ENCODE peak calls at places on chromosomes 4 and X, in eight cellular contexts. C is left kidney; U is AG08396; T is hepatocyte; V is activated CD4-positive, alpha-beta T cell treated with anti-CD3 and anti-CD28 coated beads for 24 hours; D is stimulated activated CD4-positive, alpha-beta T cell treated with anti-CD3 and anti-CD28 coated beads, Interleukin-2, amount 100 ng/mL, for 48 hours; H is retina; F is heart right ventricle. G is an unnamed sample.

GRCh38 chrX:15468036-15468435 is 25.1 kb downstream of the PIR start:
- DNase-seq in F (no peak), T (peak), U (peak), D (no peak), C (peak), H (peak), V (no peak), G (no peak)

GRCh38 chr4:76310683-76311082 is 4.2 kb downstream of the STBD1 start:
- DNase-seq in C (no peak), U (no peak), D (no peak), V (no peak), H (no peak), F (no peak), T (no peak), G (no peak)

GRCh38 chr4:101667348-101667747 is 123.2 kb upstream of the BANK1 start:
- DNase-seq in F (no peak), V (no peak), T (no peak), C (peak), U (peak), D (no peak), H (no peak), G (no peak)

GRCh38 chr4:141580523-141580922 is 55.9 kb upstream of the IL15 start:
- DNase-seq in H (no peak), T (no peak), F (no peak), D (no peak), U (no peak), C (no peak), V (no peak), G (no peak)

GRCh38 chrX:119007189-119007770 is 32.9 kb downstream of the LONRF3 start:
- DNase-seq in H (no peak), U (no peak), V (no peak), C (no peak), F (no peak), D (no peak), T (no peak), G (no peak)

GRCh38 chr4:186021461-186022167 is 47.3 kb upstream of the TLR3 start:
- DNase-seq in F (peak), T (peak), V (no peak), D (no peak), H (peak), U (peak), C (peak), G (no peak)

GRCh38 chr4:6953751-6954380 is 44.2 kb downstream of the TBC1D14 start:
- DNase-seq in F (peak), D (no peak), U (peak), H (no peak), C (peak), V (no peak), T (peak), G (no peak)

GRCh38 chrX:22033818-22034217 is 1.7 kb downstream of the PHEX start:
- DNase-seq in V (no peak), H (no peak), U (no peak), F (no peak), C (no peak), T (no peak), D (no peak), G (no peak)

GRCh38 chr4:142036795-142037583 is 400.6 kb downstream of the IL15 start:
- DNase-seq in H (no peak), V (no peak), F (no peak), D (no peak), C (no peak), U (no peak), T (no peak), G (no peak)

GRCh38 chr4:40369437-40370278 is 34.5 kb downstream of the CHRNA9 start:
- DNase-seq in V (no peak), F (no peak), C (no peak), T (peak), D (no peak), H (no peak), U (no peak), G (no peak)

GRCh38 chr4:577499-578450 is 1.7 kb upstream of the TMEM271 start:
- DNase-seq in F (no peak), V (no peak), H (peak), C (peak), D (no peak), T (peak), U (peak), G (no peak)

GRCh38 chrX:78945186-78945912 is at the start of gene P2RY10:
- DNase-seq in H (no peak), F (no peak), U (no peak), V (no peak), D (no peak), C (no peak), T (no peak), G (no peak)

GRCh38 chr4:89829470-89830138 is 7.4 kb downstream of the SNCA start:
- DNase-seq in U (no peak), H (no peak), V (no peak), C (no peak), T (no peak), D (no peak), F (no peak), G (no peak)

GRCh38 chr4:102959503-102959902 is 60.0 kb downstream of the SLC9B1 start:
- DNase-seq in H (no peak), V (no peak), D (no peak), U (no peak), C (no peak), F (no peak), T (no peak), G (no peak)

GRCh38 chrX:153488231-153488914 is 6.4 kb upstream of the BGN start:
- DNase-seq in T (peak), H (no peak), D (no peak), U (peak), C (peak), V (no peak), F (peak), G (no peak)

GRCh38 chrX:113510586-113510985 is 670.0 kb upstream of the AMOT start:
- DNase-seq in D (no peak), H (no peak), C (no peak), T (no peak), U (no peak), F (no peak), V (no peak), G (no peak)

GRCh38 chr4:15469402-15470148 is at the start of gene CC2D2A:
- DNase-seq in T (peak), V (no peak), F (no peak), H (peak), U (peak), C (peak), D (no peak), G (no peak)

GRCh38 chr4:6050551-6050950 is 32.3 kb upstream of the C4orf50 start:
- DNase-seq in H (no peak), D (no peak), F (no peak), V (no peak), T (no peak), C (no peak), U (no peak), G (no peak)

GRCh38 chr4:109982521-109982920 is 69.8 kb downstream of the EGF start:
- DNase-seq in F (no peak), D (no peak), C (no peak), U (no peak), H (no peak), V (no peak), T (no peak), G (no peak)

GRCh38 chr4:133865606-133866327 is 335.8 kb downstream of the PABPC4L start:
- DNase-seq in U (peak), F (no peak), T (peak), D (no peak), C (no peak), H (no peak), V (no peak), G (no peak)

GRCh38 chr4:158172196-158172557 is 648 bp downstream of the GASK1B start:
- DNase-seq in V (no peak), D (no peak), F (no peak), U (no peak), H (peak), C (peak), T (no peak), G (no peak)

GRCh38 chr4:169314906-169315305 is 44.1 kb upstream of the SH3RF1 start:
- DNase-seq in H (no peak), F (peak), U (peak), D (no peak), C (peak), V (no peak), T (peak), G (peak)

GRCh38 chr4:124334119-124334518 is 378.4 kb downstream of the ANKRD50 start:
- DNase-seq in D (peak), V (no peak), T (peak), H (peak), U (peak), F (no peak), C (peak), G (no peak)

GRCh38 chrX:116239944-116240391 is 69.4 kb downstream of the AGTR2 start:
- DNase-seq in D (no peak), F (no peak), U (no peak), H (no peak), T (no peak), C (no peak), V (no peak), G (no peak)

GRCh38 chr4:119300072-119300387 is 21.9 kb downstream of the FABP2 start:
- DNase-seq in D (peak), C (peak), U (peak), V (no peak), F (peak), H (no peak), T (peak), G (no peak)

GRCh38 chr4:2059034-2059725 is at the start of gene NAT8L:
- DNase-seq in D (no peak), F (peak), H (peak), T (peak), C (peak), V (no peak), U (no peak), G (no peak)

GRCh38 chrX:80335062-80335830 is 85.0 kb upstream of the TENT5D start:
- DNase-seq in F (peak), C (peak), T (peak), U (no peak), D (peak), V (peak), H (peak), G (peak)

GRCh38 chr4:146450524-146450923 is 71.2 kb downstream of the SLC10A7 start:
- DNase-seq in C (no peak), U (peak), V (no peak), T (no peak), D (no peak), H (no peak), F (no peak), G (no peak)

GRCh38 chrX:96791559-96791958 is 92.1 kb upstream of the RPA4 start:
- DNase-seq in U (peak), H (no peak), V (no peak), T (no peak), D (no peak), C (no peak), F (no peak), G (no peak)

GRCh38 chrX:150365051-150365952 is 2.2 kb downstream of the MAMLD1 start:
- DNase-seq in C (peak), D (peak), H (peak), T (peak), F (peak), V (peak), U (peak), G (no peak)

GRCh38 chrX:69120476-69120875 is 44.8 kb downstream of the PJA1 start:
- DNase-seq in T (no peak), F (no peak), D (no peak), H (no peak), C (no peak), V (no peak), U (no peak), G (no peak)

GRCh38 chrX:33149085-33149484 is 62.3 kb downstream of the DMD start:
- DNase-seq in V (no peak), F (no peak), C (no peak), U (no peak), D (no peak), T (no peak), H (no peak), G (no peak)